ENCODE peak calls at places on chromosomes 5 and 9, in four cellular contexts. J, E, T and G are unnamed samples.

GRCh38 chr5:5340206-5340729 is 82.2 kb upstream of the ICE1 start:
- DNase-seq in T (peak; percentile 16), J (no peak), E (no peak), G (peak; percentile 37)

GRCh38 chr5:108278285-108279240 is 103.3 kb downstream of the FBXL17 start:
- DNase-seq in J (no peak), T (no peak), E (no peak), G (no peak)

GRCh38 chr5:135367070-135367469 is 32.0 kb downstream of the MACROH2A1 start:
- DNase-seq in E (no peak), J (no peak), T (no peak), G (no peak)

GRCh38 chr9:131732636-131733340 is 7.1 kb downstream of the RAPGEF1 start:
- DNase-seq in J (no peak), T (no peak), E (peak; percentile 71), G (no peak)

GRCh38 chr9:88998911-88999310 is 7.6 kb downstream of the S1PR3 start:
- DNase-seq in E (no peak), J (no peak), T (peak; percentile 79), G (no peak)

GRCh38 chr5:64869419-64869818 is 100.7 kb downstream of the CWC27 start:
- DNase-seq in E (no peak), T (no peak), J (no peak), G (no peak)

GRCh38 chr9:129640086-129640870 is 1.7 kb downstream of the ASB6 start:
- DNase-seq in E (no peak), J (no peak), T (peak; percentile 75), G (no peak)

GRCh38 chr5:14298126-14298847 is 155.1 kb downstream of the TRIO start:
- DNase-seq in E (no peak), T (no peak), J (no peak), G (no peak)

GRCh38 chr9:42852133-42852532 is 668.7 kb downstream of the SPATA31A6 start:
- DNase-seq in J (no peak), T (peak; percentile 49), E (peak; percentile 10), G (peak; percentile 49)

GRCh38 chr9:95206143-95206542 is 111.4 kb downstream of the FANCC start:
- DNase-seq in T (no peak), J (no peak), E (no peak), G (no peak)

GRCh38 chr5:150672237-150672883 is 11.3 kb downstream of the MYOZ3 start:
- DNase-seq in J (no peak), T (no peak), E (peak; percentile 41), G (peak; percentile 64)

GRCh38 chr9:127858041-127858512 is 3.6 kb upstream of the ENG start:
- DNase-seq in J (no peak), E (no peak), T (peak; percentile 51), G (no peak)

GRCh38 chr5:134082264-134082992 is 32.1 kb upstream of the TCF7 start:
- DNase-seq in E (no peak), T (no peak), J (no peak), G (no peak)

GRCh38 chr9:27749838-27750237 is 176.6 kb upstream of the C9orf72 start:
- DNase-seq in T (no peak), J (no peak), E (no peak), G (no peak)

GRCh38 chr9:130186839-130187522 is 14.8 kb downstream of the NCS1 start:
- DNase-seq in E (no peak), T (peak; percentile 65), J (no peak), G (no peak)

GRCh38 chr5:133326361-133326760 is 274.5 kb downstream of the HSPA4 start:
- DNase-seq in T (no peak), E (no peak), J (no peak), G (no peak)

GRCh38 chr5:98917433-98917832 is 11.4 kb downstream of the CHD1 start:
- DNase-seq in E (no peak), T (no peak), J (no peak), G (no peak)

GRCh38 chr9:103997861-103998370 is 96.2 kb upstream of the SMC2 start:
- DNase-seq in E (no peak), J (no peak), T (no peak), G (no peak)

GRCh38 chr9:135152608-135153337 is 65.3 kb downstream of the OLFM1 start:
- DNase-seq in E (no peak), J (no peak), T (no peak), G (no peak)

GRCh38 chr5:34914671-34915138 is 599 bp downstream of the RAD1 start:
- DNase-seq in E (peak; percentile 12), T (no peak), J (no peak), G (peak; percentile 11)

GRCh38 chr5:120644516-120644915 is 180.4 kb downstream of the PRR16 start:
- DNase-seq in J (no peak), T (no peak), E (no peak), G (no peak)

GRCh38 chr9:130575514-130575913 is 3.9 kb upstream of the FUBP3 start:
- DNase-seq in J (no peak), T (no peak), E (no peak), G (no peak)

GRCh38 chr5:119031905-119032304 is 39.0 kb upstream of the DMXL1 start:
- DNase-seq in T (no peak), J (no peak), E (peak; percentile 53), G (no peak)

GRCh38 chr5:75239681-75240080 is 3.0 kb upstream of the ANKRD31 start:
- DNase-seq in J (no peak), E (no peak), T (no peak), G (no peak)

GRCh38 chr5:139919308-139919707 is 123.7 kb downstream of the PSD2 start:
- DNase-seq in T (no peak), J (no peak), E (no peak), G (no peak)

GRCh38 chr5:159642379-159642778 is 273.9 kb upstream of the ADRA1B start:
- DNase-seq in E (no peak), J (no peak), T (no peak), G (no peak)

GRCh38 chr9:32589083-32589713 is 16.2 kb upstream of the NDUFB6 start:
- DNase-seq in T (no peak), J (no peak), E (no peak), G (no peak)

GRCh38 chr9:82271099-82271498 is 282.5 kb downstream of the SPATA31D1 start:
- DNase-seq in J (no peak), E (no peak), T (no peak), G (no peak)

GRCh38 chr9:33778700-33779351 is 16.5 kb upstream of the PRSS3 start:
- DNase-seq in E (peak; percentile 67), J (no peak), T (no peak), G (peak; percentile 54)

GRCh38 chr5:169350759-169351240 is 49.9 kb upstream of the SLIT3 start:
- DNase-seq in E (no peak), J (no peak), T (peak; percentile 8), G (no peak)

GRCh38 chr9:77457916-77458592 is 190.1 kb downstream of the GNA14 start:
- DNase-seq in J (no peak), E (peak; percentile 71), T (peak; percentile 31), G (peak; percentile 71)

GRCh38 chr9:91382298-91382697 is 20.6 kb upstream of the AUH start:
- DNase-seq in J (no peak), T (no peak), E (no peak), G (no peak)

GRCh38 chr5:7849531-7850240 is 1.2 kb downstream of the CFAP90 start:
- DNase-seq in E (no peak), T (no peak), J (no peak), G (peak; percentile 30)

GRCh38 chr5:96084874-96085545 is 123.4 kb upstream of the ELL2 start:
- DNase-seq in E (no peak), J (no peak), T (no peak), G (no peak)

GRCh38 chr5:170631471-170632195 is 127.8 kb downstream of the KCNIP1 start:
- DNase-seq in T (no peak), E (no peak), J (no peak), G (peak; percentile 68)
- TF ChIP-seq CTCF in T (no peak), E (no peak), J (peak; percentile 7), G (peak; percentile 42)

GRCh38 chr5:163104496-163104895 is 332.9 kb upstream of the CCNG1 start:
- DNase-seq in J (no peak), E (peak; percentile 7), T (no peak), G (peak; percentile 44)
- TF ChIP-seq CTCF in J (no peak), E (no peak), T (no peak), G (peak; percentile 60)

GRCh38 chr9:38263534-38263933 is 129.0 kb upstream of the ALDH1B1 start:
- DNase-seq in J (no peak), T (no peak), E (no peak), G (no peak)
- TF ChIP-seq CTCF in J (no peak), T (no peak), E (no peak), G (no peak)

GRCh38 chr5:68246802-68247201 is 31.2 kb downstream of the PIK3R1 start:
- DNase-seq in E (no peak), J (no peak), T (no peak), G (no peak)
- TF ChIP-seq CTCF in E (peak; percentile 21), J (no peak), T (no peak), G (no peak)

GRCh38 chr9:114072181-114073140 is 5.6 kb downstream of the AMBP start:
- DNase-seq in J (no peak), T (peak; percentile 71), E (no peak), G (no peak)
- TF ChIP-seq CTCF in J (no peak), T (no peak), E (no peak), G (no peak)

GRCh38 chr9:126510564-126510963 is 103.2 kb upstream of the LMX1B start:
- DNase-seq in T (no peak), E (no peak), J (no peak), G (no peak)
- TF ChIP-seq CTCF in T (no peak), E (no peak), J (no peak), G (no peak)

DNA sequence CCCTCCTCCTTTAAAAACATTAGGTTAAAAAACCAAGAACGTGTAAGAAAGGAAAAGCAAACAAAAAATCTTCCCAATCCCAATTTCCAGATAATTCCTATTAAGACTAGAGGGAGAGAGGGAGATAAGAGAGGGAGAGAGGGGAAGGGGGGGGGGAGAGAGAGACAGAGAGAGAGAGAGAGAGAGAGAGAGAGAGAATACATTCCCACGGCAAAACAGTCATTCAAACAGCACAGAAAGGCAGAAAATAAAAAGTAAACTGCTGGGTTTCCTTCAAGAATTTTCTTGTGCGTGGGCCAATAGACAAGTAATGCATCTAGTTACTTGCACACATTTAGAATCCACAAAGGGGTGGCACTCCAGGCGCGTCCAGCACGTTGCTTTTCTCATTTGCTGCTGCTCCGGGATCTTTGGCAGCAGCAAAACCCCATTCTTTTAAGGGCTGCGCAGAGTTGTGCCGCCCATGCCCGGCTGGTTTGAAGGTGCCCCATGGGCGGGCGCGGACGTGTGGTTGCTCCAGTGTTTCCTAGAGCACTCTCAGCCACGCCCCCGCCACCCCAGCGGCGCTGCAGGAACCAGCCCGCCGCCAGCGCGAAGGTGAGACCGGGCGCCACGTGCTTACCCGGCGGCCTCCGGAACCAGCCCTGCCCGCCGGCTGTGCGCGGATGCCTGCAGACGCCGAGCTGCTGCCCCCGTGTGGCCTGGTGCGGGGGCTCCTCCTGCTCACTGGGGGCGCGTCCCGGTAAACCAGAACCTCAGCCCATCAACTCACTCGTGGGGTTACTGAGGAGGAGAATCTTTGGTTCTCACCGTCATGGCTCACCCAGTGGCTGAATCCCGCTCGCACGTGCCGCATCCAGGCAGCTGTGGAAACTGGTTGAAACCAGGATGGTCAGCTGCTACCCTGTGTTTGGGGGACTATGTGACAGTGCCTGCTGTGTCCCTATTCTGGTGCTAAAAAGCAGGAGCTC is 44.6 kb downstream of the STC2 start:
- DNase-seq in J (no peak), E (peak; percentile 85), T (peak; percentile 73), G (peak; percentile 85)
- TF ChIP-seq CTCF in J (peak; percentile 57), E (peak; percentile 68), T (peak; percentile 75), G (peak; percentile 75)